ENCODE peak calls at places on chromosomes 3 and 15, in five cellular contexts. I, Q, V, F and B are unnamed samples. For H3K27me3, the result is how much of the 10 kb centered on the place peaks cover.

GRCh38 chr15:49712162-49712561 is 91.3 kb downstream of the DTWD1 start:
- DNase-seq in I (no peak), Q (no peak), V (no peak), F (no peak), B (no peak)

GRCh38 chr3:48047841-48048456 is 31.7 kb upstream of the MAP4 start:
- DNase-seq in I (no peak), Q (no peak), V (no peak), F (no peak), B (no peak)

GRCh38 chr3:113531826-113532697 is at the start of gene SIDT1:
- DNase-seq in I (peak), Q (no peak), V (no peak), F (peak), B (peak)

GRCh38 chr15:98801234-98801561 is 152.9 kb downstream of the IGF1R start:
- DNase-seq in I (no peak), Q (no peak), V (no peak), F (no peak), B (no peak)

GRCh38 chr3:151843275-151843674 is 29.4 kb downstream of the AADAC start:
- DNase-seq in I (no peak), Q (no peak), V (no peak), F (no peak), B (no peak)

GRCh38 chr15:63749330-63749942 is 84.3 kb downstream of the HERC1 start:
- DNase-seq in I (no peak), Q (no peak), V (no peak), F (no peak), B (no peak)

GRCh38 chr15:57503911-57504598 is 87.6 kb upstream of the MYZAP start:
- DNase-seq in I (peak), Q (no peak), V (no peak), F (no peak), B (no peak)

GRCh38 chr3:43316783-43317460 is 30.6 kb downstream of the SNRK start:
- DNase-seq in I (no peak), Q (no peak), V (no peak), F (no peak), B (no peak)

GRCh38 chr15:66611257-66612053 is 45.7 kb upstream of the LCTL start:
- DNase-seq in I (no peak), Q (no peak), V (no peak), F (peak), B (no peak)

GRCh38 chr15:40412095-40412759 is 6.6 kb downstream of the IVD start:
- DNase-seq in I (no peak), Q (no peak), V (no peak), F (peak), B (peak)

GRCh38 chr3:159627634-159628033 is 361.0 kb upstream of the IL12A start:
- DNase-seq in I (no peak), Q (no peak), V (no peak), F (no peak), B (peak)

GRCh38 chr3:126104742-126105605 is 21.1 kb upstream of the SLC41A3 start:
- DNase-seq in I (no peak), Q (peak), V (no peak), F (no peak), B (no peak)

GRCh38 chr3:112247900-112248299 is 46.1 kb downstream of the SLC9C1 start:
- DNase-seq in I (no peak), Q (no peak), V (no peak), F (no peak), B (no peak)

GRCh38 chr3:149114458-149114857 is 15.0 kb upstream of the HPS3 start:
- DNase-seq in I (no peak), Q (no peak), V (no peak), F (no peak), B (no peak)

GRCh38 chr15:57306944-57307411 is 69.3 kb upstream of the CGNL1 start:
- DNase-seq in I (no peak), Q (no peak), V (no peak), F (no peak), B (no peak)

GRCh38 chr15:40743466-40743865 is 11.6 kb downstream of the RMDN3 start:
- DNase-seq in I (no peak), Q (no peak), V (no peak), F (no peak), B (no peak)

GRCh38 chr15:63953524-63953923 is 92.8 kb downstream of the DAPK2 start:
- DNase-seq in I (no peak), Q (no peak), V (no peak), F (no peak), B (no peak)

GRCh38 chr3:153897842-153898241 is 223.3 kb upstream of the ARHGEF26 start:
- DNase-seq in I (no peak), Q (no peak), V (no peak), F (no peak), B (no peak)

GRCh38 chr3:70832811-70833509 is 520.5 kb upstream of the MDFIC2 start:
- DNase-seq in I (no peak), Q (no peak), V (no peak), F (no peak), B (no peak)

GRCh38 chr15:48866141-48866563 is 11.8 kb upstream of the EID1 start:
- DNase-seq in I (no peak), Q (no peak), V (no peak), F (no peak), B (no peak)

GRCh38 chr3:191962324-191962723 is 501.4 kb downstream of the PYDC2 start:
- DNase-seq in I (no peak), Q (no peak), V (no peak), F (no peak), B (no peak)

GRCh38 chr15:99477745-99478525 is 87.8 kb upstream of the MEF2A start:
- DNase-seq in I (no peak), Q (no peak), V (no peak), F (no peak), B (no peak)

GRCh38 chr15:38896652-38897051 is 332.0 kb upstream of the RASGRP1 start:
- DNase-seq in I (no peak), Q (no peak), V (no peak), F (no peak), B (no peak)

GRCh38 chr3:195893516-195893915 is 14.8 kb downstream of the TNK2 start:
- DNase-seq in I (no peak), Q (no peak), V (no peak), F (no peak), B (no peak)

GRCh38 chr3:65591313-65591712 is 447.4 kb downstream of the MAGI1 start:
- DNase-seq in I (no peak), Q (no peak), V (no peak), F (no peak), B (no peak)

GRCh38 chr15:31489281-31489680 is 162.6 kb downstream of the KLF13 start:
- DNase-seq in I (no peak), Q (peak), V (no peak), F (no peak), B (no peak)

GRCh38 chr15:76333720-76334437 is 2.7 kb upstream of the ISL2 start:
- DNase-seq in I (peak), Q (no peak), V (no peak), F (no peak), B (no peak)

GRCh38 chr3:113423699-113424098 is 17.6 kb downstream of the CFAP44 start:
- DNase-seq in I (no peak), Q (no peak), V (no peak), F (no peak), B (no peak)

GRCh38 chr3:78974181-78974770 is 793.5 kb downstream of the ROBO1 start:
- DNase-seq in I (no peak), Q (no peak), V (no peak), F (no peak), B (no peak)

GRCh38 chr15:60391722-60392340 is 6.0 kb downstream of the ANXA2 start:
- DNase-seq in I (no peak), Q (no peak), V (no peak), F (no peak), B (peak)

GRCh38 chr15:60392601-60392985 is 5.2 kb downstream of the ANXA2 start:
- DNase-seq in I (no peak), Q (no peak), V (no peak), F (no peak), B (peak)

GRCh38 chr15:60389261-60390077 is 8.3 kb downstream of the ANXA2 start:
- DNase-seq in I (no peak), Q (no peak), V (no peak), F (no peak), B (no peak)

GRCh38 chr15:60390231-60390630 is 7.6 kb downstream of the ANXA2 start:
- DNase-seq in I (no peak), Q (no peak), V (no peak), F (no peak), B (no peak)

GRCh38 chr15:60390931-60391501 is 6.8 kb downstream of the ANXA2 start:
- DNase-seq in I (no peak), Q (no peak), V (no peak), F (peak), B (peak)
- H3K4me3 ChIP-seq in I (peak), Q (peak), V (no peak), F (no peak), B (no peak)

DNA sequence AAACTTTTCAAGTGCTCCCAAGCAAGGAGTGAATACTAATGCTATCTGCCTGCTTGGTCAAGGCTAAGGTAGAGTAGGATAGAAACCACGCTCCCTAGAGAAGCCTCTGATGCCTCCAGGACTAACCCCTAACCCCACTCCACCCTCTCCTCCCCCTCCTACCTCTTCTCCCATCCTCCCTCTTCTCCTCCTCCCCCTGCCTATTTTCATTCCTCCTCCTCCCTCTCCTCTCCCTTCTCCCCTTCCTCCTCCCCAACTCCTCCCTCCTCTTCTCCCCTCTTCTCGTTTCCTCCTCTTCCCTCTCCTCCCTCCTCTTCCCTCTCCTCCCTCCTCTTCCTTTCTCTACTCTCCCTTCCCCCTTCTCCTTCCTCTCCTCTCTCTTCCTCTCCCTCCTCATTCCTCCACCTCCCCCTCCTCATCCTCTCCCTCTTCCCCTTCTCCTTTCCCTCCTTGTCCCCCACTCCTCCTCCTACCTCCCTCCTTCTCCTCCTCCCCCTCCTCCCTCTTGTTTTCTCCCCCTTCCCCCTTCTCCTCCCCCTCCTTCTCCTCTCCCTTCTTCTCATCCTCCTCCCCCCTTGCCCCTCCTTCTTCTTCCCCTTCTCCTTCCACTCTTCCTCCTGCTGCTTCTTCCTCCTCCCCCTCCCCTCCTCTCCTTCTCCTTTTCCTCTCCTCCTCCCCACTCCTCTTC is 12.8 kb upstream of the MEX3B start:
- DNase-seq in I (no peak), Q (no peak), V (no peak), F (no peak), B (no peak)
- H3K27me3 ChIP-seq in I (under half), Q (half or more), V (half or more), F (half or more), B (half or more)

GRCh38 chr3:8963137-8963853 is at the start of gene RAD18:
- DNase-seq in I (peak), Q (peak), V (peak), F (peak), B (peak)
- TF ChIP-seq EP300 in I (no peak), Q (no peak), V (peak), F (no peak), B (no peak)

GRCh38 chr3:30893678-30894325 is 659 bp downstream of the GADL1 start:
- DNase-seq in I (peak), Q (no peak), V (no peak), F (no peak), B (no peak)
- H3K4me3 ChIP-seq in I (peak), Q (peak), V (peak), F (peak), B (no peak)